ENCODE peak calls at places on chromosomes 12 and 14, in four cellular contexts. N is stomach, C is A549, O is ovary. T is an unnamed sample.

GRCh38 chr12:132295101-132295526 is 34.3 kb downstream of the GALNT9 start:
- DNase-seq in C (no peak), N (no peak), O (no peak), T (no peak)

GRCh38 chr14:90996967-90997366 is 63.5 kb downstream of the RPS6KA5 start:
- DNase-seq in O (no peak), C (no peak), N (no peak), T (no peak)

GRCh38 chr12:68939500-68939899 is 6.5 kb upstream of the CPM start:
- DNase-seq in N (no peak), O (no peak), C (no peak), T (no peak)

GRCh38 chr12:91307957-91308705 is 125.5 kb upstream of the DCN start:
- DNase-seq in N (no peak), O (no peak), C (no peak), T (no peak)

GRCh38 chr14:76686646-76687045 is 74.6 kb upstream of the VASH1 start:
- DNase-seq in O (no peak), C (no peak), N (no peak), T (no peak)

GRCh38 chr12:101004891-101005290 is 205.1 kb downstream of the SLC5A8 start:
- DNase-seq in C (no peak), O (no peak), N (no peak), T (no peak)

GRCh38 chr12:132807295-132808222 is 21.1 kb downstream of the GOLGA3 start:
- DNase-seq in N (no peak), C (no peak), O (no peak), T (no peak)

GRCh38 chr14:99508896-99509629 is 27.9 kb downstream of the CCNK start:
- DNase-seq in C (no peak), N (peak), O (no peak), T (no peak)

GRCh38 chr12:124549629-124550028 is 17.8 kb downstream of the NCOR2 start:
- DNase-seq in O (no peak), N (no peak), C (no peak), T (no peak)

GRCh38 chr12:106304001-106304421 is 1.5 kb downstream of the TCP11L2 start:
- DNase-seq in C (no peak), N (no peak), O (no peak), T (no peak)

GRCh38 chr14:74793506-74794155 is 30.5 kb downstream of the YLPM1 start:
- DNase-seq in O (no peak), N (no peak), C (peak), T (no peak)

GRCh38 chr12:47862881-47863280 is 41.9 kb downstream of the VDR start:
- DNase-seq in O (no peak), C (no peak), N (no peak), T (no peak)

DNA sequence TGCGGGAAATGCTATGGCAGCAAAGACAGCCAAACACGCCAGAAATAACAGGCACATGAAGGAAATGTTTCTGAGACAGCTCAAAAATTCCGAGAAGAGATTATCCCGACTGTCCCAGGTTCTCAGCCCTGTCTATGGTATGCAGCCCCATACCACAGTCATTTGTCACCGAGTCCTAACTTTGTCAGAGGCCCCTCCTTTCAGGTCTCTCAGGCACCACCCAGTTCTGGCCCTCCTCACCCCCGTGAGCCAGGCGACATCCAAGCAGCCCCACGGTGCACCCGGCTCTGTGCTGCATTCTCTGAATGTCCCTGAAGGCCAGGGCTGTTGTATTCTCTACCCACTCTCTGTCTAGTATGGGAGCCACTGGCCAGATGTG is 24.0 kb downstream of the SSH1 start:
- DNase-seq in O (no peak), C (peak), N (no peak), T (no peak)
- TF ChIP-seq EP300 in O (no peak), C (no peak), N (no peak), T (no peak)

DNA sequence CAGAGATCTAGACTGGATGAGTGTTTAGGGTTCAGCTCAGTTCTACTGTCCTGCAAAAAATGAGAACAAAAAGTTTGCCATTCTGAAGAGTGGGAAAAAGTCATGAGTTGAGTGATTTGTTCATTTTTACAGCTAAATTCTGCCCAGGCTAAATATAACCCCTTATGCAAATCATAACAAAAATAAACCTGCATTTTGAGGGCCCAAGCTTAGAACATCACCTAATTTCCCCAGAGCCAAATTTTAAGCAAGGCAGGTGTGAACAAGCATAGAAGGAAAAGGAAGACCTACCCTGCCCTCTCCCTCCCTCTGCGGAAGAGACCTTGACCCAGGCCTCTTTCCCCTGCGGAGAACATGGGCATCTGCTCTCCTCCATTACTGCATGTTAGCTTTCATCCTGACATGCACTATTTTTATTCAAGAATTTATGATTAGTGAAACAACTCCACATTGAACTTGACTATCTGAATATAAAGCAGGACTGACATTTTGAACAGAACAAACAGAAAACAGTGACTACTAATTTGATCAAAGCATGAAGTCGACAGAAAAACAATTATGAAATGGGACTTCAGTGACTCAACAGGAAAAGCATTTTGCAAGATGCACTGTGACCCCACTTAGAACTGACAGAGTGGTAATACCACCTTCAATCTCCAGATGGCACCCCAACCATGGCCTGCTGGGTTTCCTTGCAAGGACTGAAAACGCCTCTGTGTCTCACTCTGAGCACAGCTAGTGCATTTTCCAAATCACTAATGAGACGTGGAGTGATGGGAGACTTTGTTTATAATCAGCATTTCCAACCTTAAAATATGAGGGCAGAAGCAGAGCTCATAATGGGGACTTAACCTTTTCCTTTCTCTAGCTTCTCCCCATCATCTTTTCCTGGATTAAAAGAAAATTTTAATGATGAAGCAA is 30.9 kb upstream of the SELPLG start:
- DNase-seq in N (peak), C (peak), O (peak), T (peak)
- TF ChIP-seq EP300 in N (no peak), C (no peak), O (no peak), T (no peak)

DNA sequence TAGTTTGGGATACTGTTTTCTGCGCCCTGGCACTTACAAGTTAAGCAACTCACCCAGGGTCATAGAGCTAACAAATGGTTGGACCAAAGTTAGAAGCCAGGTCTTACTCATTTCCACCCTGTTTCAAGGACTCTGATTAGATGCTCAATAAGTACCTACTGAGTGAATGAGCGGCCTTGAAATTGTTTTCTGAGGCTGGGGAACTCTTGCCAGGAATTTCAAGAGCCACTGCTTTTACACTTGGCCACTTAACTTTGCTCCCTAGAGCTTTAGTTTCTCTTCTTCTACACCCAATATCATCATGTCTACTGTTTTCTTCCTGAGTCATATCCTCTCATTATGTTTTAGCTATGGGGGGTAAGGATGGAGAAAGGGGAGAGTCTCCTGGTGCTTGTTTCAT is 431.6 kb downstream of the ZFP36L1 start:
- DNase-seq in N (no peak), O (no peak), C (no peak), T (no peak)
- TF ChIP-seq EP300 in N (no peak), O (no peak), C (no peak), T (no peak)

DNA sequence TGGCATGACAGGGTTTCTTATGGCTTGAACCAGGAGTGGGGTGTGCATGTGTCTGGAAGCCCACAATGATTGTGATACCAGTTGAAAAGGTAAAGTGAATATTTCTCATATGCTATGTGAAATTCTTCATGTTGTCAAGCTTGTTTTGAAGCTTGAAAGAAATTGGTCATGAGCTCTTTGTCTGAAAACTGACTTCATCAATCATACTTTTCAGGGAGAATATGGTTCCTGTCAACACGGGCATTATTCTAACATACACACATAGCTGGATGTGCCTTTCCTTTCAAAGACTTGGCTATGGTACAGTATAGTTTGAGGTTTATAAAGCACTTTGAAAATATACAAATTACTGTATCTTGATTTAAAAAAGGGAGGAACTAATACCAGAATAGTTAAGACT is 158.8 kb downstream of the KCNH5 start:
- DNase-seq in O (no peak), C (no peak), N (no peak), T (no peak)
- TF ChIP-seq EP300 in O (no peak), C (no peak), N (no peak), T (no peak)

GRCh38 chr14:58637391-58638230 is at the start of gene DACT1:
- DNase-seq in O (peak), N (peak), C (peak), T (peak)
- TF ChIP-seq EP300 in O (no peak), N (no peak), C (no peak), T (no peak)

DNA sequence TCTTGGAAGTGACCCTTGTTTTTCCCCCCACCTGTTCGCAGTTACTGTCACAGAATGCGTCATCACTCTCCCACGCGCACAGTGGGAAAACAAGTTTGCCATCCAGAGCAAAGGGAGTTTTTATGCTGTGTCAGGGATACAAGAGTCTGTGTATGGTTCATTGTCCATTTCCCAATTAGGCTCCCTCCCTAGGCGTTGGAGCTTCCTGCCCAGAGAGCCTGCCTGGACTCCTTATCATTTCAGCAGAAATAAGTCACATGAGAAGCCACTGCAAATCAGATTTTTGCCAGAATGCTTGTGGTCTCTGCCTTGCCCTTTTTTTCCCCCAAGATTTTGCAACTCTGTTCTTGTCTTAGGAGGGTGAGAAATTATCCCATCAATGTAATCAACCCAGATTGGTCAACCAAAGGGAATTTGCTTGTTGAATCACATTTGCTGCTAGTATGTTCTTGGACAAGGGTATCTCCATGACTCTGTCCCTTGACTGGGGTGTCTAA is 104.1 kb downstream of the IGF1 start:
- DNase-seq in C (no peak), O (no peak), N (no peak), T (no peak)
- TF ChIP-seq EP300 in C (no peak), O (no peak), N (no peak), T (no peak)

GRCh38 chr12:95874452-95874851 is 15.7 kb downstream of the SNRPF start:
- DNase-seq in O (no peak), C (no peak), N (no peak), T (no peak)

DNA sequence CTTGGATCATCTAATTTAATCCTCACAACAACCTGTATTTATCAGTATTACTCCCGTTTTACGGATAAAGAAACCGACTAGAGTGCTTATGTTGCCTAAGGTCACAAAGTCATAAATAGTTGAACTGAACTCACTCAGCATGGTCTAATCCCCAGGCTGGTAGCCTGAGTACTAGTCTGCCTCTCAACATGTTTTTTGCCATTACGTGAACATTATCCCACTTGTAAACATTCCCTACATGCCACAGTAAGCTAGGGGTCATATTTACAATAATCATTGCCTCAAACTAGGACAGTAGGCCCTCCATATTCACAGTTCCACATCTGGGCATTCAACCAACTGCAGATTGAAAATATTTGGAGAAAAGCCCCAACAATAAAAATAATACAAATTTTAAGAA is 12.1 kb downstream of the SNRPF start:
- DNase-seq in C (no peak), N (no peak), O (no peak), T (no peak)
- TF ChIP-seq EP300 in C (no peak), N (no peak), O (no peak), T (no peak)

GRCh38 chr12:64760808-64761573 is 1.8 kb upstream of the GNS start:
- DNase-seq in N (no peak), C (no peak), O (no peak), T (no peak)

GRCh38 chr12:64753427-64753826 is 5.8 kb downstream of the GNS start:
- DNase-seq in O (no peak), N (no peak), C (no peak), T (no peak)

GRCh38 chr12:64757778-64758177 is 1.4 kb downstream of the GNS start:
- DNase-seq in C (no peak), N (no peak), O (no peak), T (no peak)

GRCh38 chr12:64756371-64756770 is 2.8 kb downstream of the GNS start:
- DNase-seq in N (no peak), C (no peak), O (no peak), T (no peak)

DNA sequence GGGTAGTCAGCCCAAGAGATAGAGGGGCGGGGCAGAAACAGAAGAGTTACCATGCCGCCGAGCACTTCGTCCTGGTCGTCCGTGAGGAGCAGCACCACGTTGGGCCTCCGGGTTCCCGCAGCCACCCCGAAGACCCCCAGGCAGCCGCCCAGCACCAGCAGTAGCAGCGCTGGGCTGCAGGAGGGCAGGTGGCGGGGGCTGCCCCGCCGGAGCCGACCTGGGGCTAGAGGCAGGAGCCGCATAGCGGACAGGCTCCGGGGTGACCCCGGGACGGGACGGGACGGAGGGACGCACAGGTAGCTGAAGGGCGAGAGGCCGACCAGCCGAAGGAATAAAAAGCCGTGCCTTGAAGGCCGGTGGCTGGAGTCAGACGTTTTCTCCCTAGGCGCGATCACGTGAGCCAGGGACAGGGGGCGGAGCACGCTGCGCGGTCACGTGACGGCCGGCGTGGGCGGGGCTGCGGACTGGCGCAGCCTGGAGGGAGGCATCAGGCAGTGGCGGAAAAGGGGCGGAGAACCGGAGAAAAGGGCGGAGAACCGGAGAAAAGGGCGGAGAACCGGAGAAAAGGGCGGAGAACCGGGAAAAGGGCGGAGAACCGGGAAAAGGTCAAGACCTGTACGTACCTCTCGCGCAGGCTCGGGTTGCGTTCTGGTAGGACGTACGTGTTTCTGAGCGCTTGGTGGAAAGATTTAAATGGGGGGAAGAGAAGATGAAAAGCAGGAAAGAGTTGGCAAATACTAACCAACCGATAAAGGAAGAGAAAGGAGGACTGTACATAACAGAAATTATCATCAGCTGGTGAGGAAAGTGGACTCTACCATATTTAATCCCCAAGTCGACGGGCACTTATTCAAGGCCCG is at the start of gene GNS:
- DNase-seq in C (peak), O (peak), N (peak), T (peak)
- TF ChIP-seq EP300 in C (no peak), O (peak), N (no peak), T (no peak)

T was measured in transverse colon.